ENCODE peak calls at places on chromosomes 5 and 9, in eight cellular contexts. One of them, this sample, is unnamed.
A peak's percentile ranks its signal among the peaks of the same experiment; 100 is the strongest.

GRCh38 chr5:141050622-141051525 is at the start of gene PCDHB1:
- DNase-seq in mucosa of descending colon: no peak
- DNase-seq in A673: peak; percentile 20
- DNase-seq in astrocyte: no peak
- DNase-seq in lower leg skin: no peak
- DNase-seq in mesothelial cell of epicardium: peak; percentile 43
- DNase-seq in GM20000: no peak
- DNase-seq in nephron progenitor cell: peak; percentile 16
- DNase-seq in this sample: no peak

GRCh38 chr9:93651521-93651950 is 75.2 kb downstream of the PHF2 start:
- DNase-seq in mucosa of descending colon: peak; percentile 22
- DNase-seq in A673: no peak
- DNase-seq in astrocyte: no peak
- DNase-seq in lower leg skin: peak; percentile 78
- DNase-seq in mesothelial cell of epicardium: no peak
- DNase-seq in GM20000: no peak
- DNase-seq in nephron progenitor cell: no peak
- DNase-seq in this sample: no peak

GRCh38 chr9:36485647-36486453 is 85.8 kb upstream of the RNF38 start:
- DNase-seq in mucosa of descending colon: no peak
- DNase-seq in A673: peak; percentile 27
- DNase-seq in astrocyte: no peak
- DNase-seq in lower leg skin: peak; percentile 88
- DNase-seq in mesothelial cell of epicardium: peak; percentile 42
- DNase-seq in GM20000: no peak
- DNase-seq in nephron progenitor cell: peak; percentile 9
- DNase-seq in this sample: no peak

GRCh38 chr9:91740713-91741112 is 209.3 kb downstream of the ROR2 start:
- DNase-seq in mucosa of descending colon: peak; percentile 57
- DNase-seq in A673: peak; percentile 40
- DNase-seq in astrocyte: peak; percentile 53
- DNase-seq in lower leg skin: no peak
- DNase-seq in mesothelial cell of epicardium: no peak
- DNase-seq in GM20000: no peak
- DNase-seq in nephron progenitor cell: no peak
- DNase-seq in this sample: peak; percentile 54

GRCh38 chr5:78586251-78586650 is 62.3 kb downstream of the LHFPL2 start:
- DNase-seq in mucosa of descending colon: no peak
- DNase-seq in A673: peak; percentile 35
- DNase-seq in astrocyte: peak; percentile 100
- DNase-seq in lower leg skin: no peak
- DNase-seq in mesothelial cell of epicardium: no peak
- DNase-seq in GM20000: no peak
- DNase-seq in nephron progenitor cell: no peak
- DNase-seq in this sample: no peak

GRCh38 chr9:113590991-113591898 is 127.7 kb downstream of the RGS3 start:
- DNase-seq in mucosa of descending colon: no peak
- DNase-seq in A673: peak; percentile 84
- DNase-seq in astrocyte: no peak
- DNase-seq in lower leg skin: peak; percentile 97
- DNase-seq in mesothelial cell of epicardium: peak; percentile 93
- DNase-seq in GM20000: peak; percentile 76
- DNase-seq in nephron progenitor cell: peak; percentile 91
- DNase-seq in this sample: peak; percentile 86

GRCh38 chr9:110207071-110207923 is 662 bp downstream of the C9orf152 start:
- DNase-seq in mucosa of descending colon: peak; percentile 86
- DNase-seq in A673: no peak
- DNase-seq in astrocyte: no peak
- DNase-seq in lower leg skin: no peak
- DNase-seq in mesothelial cell of epicardium: no peak
- DNase-seq in GM20000: no peak
- DNase-seq in nephron progenitor cell: no peak
- DNase-seq in this sample: no peak

GRCh38 chr9:74570879-74571512 is 73.9 kb downstream of the RORB start:
- DNase-seq in mucosa of descending colon: no peak
- DNase-seq in A673: peak; percentile 39
- DNase-seq in astrocyte: no peak
- DNase-seq in lower leg skin: no peak
- DNase-seq in mesothelial cell of epicardium: peak; percentile 40
- DNase-seq in GM20000: peak; percentile 20
- DNase-seq in nephron progenitor cell: peak; percentile 35
- DNase-seq in this sample: no peak

GRCh38 chr5:142749321-142749720 is 20.9 kb upstream of the ARHGAP26 start:
- DNase-seq in mucosa of descending colon: no peak
- DNase-seq in A673: no peak
- DNase-seq in astrocyte: peak; percentile 73
- DNase-seq in lower leg skin: no peak
- DNase-seq in mesothelial cell of epicardium: no peak
- DNase-seq in GM20000: no peak
- DNase-seq in nephron progenitor cell: no peak
- DNase-seq in this sample: no peak

GRCh38 chr5:91136271-91136670 is 246.8 kb downstream of the ARRDC3 start:
- DNase-seq in mucosa of descending colon: no peak
- DNase-seq in A673: no peak
- DNase-seq in astrocyte: peak; percentile 70
- DNase-seq in lower leg skin: no peak
- DNase-seq in mesothelial cell of epicardium: no peak
- DNase-seq in GM20000: no peak
- DNase-seq in nephron progenitor cell: no peak
- DNase-seq in this sample: no peak

GRCh38 chr5:157535042-157535865 is 40.3 kb downstream of the ADAM19 start:
- DNase-seq in mucosa of descending colon: no peak
- DNase-seq in A673: no peak
- DNase-seq in astrocyte: peak; percentile 94
- DNase-seq in lower leg skin: peak; percentile 34
- DNase-seq in mesothelial cell of epicardium: no peak
- DNase-seq in GM20000: no peak
- DNase-seq in nephron progenitor cell: no peak
- DNase-seq in this sample: no peak

DNA sequence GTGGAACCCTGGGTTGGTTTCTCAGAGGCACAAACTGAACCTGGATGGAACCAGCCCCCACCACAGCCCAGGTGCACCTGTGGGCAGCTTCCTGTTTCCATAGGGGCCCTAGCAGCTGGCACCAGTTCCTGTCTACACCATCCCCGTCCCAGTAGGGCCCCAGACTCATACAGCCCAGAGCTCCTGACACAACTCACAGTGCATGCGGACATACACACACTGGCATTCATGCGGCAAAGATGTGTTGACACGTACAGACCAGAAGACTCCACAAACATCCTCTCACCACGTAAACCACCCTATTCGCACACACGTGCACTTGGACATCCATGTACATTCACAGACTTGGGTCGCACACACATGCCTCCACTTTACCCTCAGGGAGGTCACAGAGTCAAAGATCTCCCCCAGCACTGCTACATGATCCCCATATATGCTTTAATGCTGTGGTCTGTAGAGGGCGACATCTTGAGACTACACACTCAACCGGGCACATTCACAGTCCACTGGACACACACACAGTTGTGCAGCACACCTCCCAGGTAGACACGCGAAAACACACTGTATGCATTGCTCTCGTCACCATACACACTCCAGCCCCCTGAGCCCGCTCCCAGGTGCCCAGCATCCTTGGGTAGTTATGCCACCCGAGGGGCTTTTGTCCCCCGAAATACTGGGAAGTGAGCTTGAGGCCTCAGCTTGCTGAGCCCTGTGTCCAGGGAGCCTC is 22.4 kb downstream of the CXXC5 start:
- DNase-seq in mucosa of descending colon: peak; percentile 80
- DNase-seq in A673: no peak
- DNase-seq in astrocyte: peak; percentile 68
- DNase-seq in lower leg skin: no peak
- DNase-seq in mesothelial cell of epicardium: no peak
- DNase-seq in GM20000: peak; percentile 82
- DNase-seq in nephron progenitor cell: no peak
- DNase-seq in this sample: no peak
- TF ChIP-seq CTCF in mucosa of descending colon: no peak
- TF ChIP-seq CTCF in A673: peak; percentile 45
- TF ChIP-seq CTCF in astrocyte: peak; percentile 36
- TF ChIP-seq CTCF in lower leg skin: no peak
- TF ChIP-seq CTCF in mesothelial cell of epicardium: no peak
- TF ChIP-seq CTCF in GM20000: peak; percentile 66
- TF ChIP-seq CTCF in nephron progenitor cell: no peak
- TF ChIP-seq CTCF in this sample: no peak

GRCh38 chr9:38068616-38068865 is 486 bp downstream of the SHB start:
- DNase-seq in mucosa of descending colon: no peak
- DNase-seq in A673: peak; percentile 75
- DNase-seq in astrocyte: no peak
- DNase-seq in lower leg skin: no peak
- DNase-seq in mesothelial cell of epicardium: peak; percentile 70
- DNase-seq in GM20000: peak; percentile 82
- DNase-seq in nephron progenitor cell: peak; percentile 49
- DNase-seq in this sample: no peak
- TF ChIP-seq CTCF in mucosa of descending colon: peak; percentile 34
- TF ChIP-seq CTCF in A673: no peak
- TF ChIP-seq CTCF in astrocyte: no peak
- TF ChIP-seq CTCF in lower leg skin: no peak
- TF ChIP-seq CTCF in mesothelial cell of epicardium: peak; percentile 19
- TF ChIP-seq CTCF in GM20000: peak; percentile 44
- TF ChIP-seq CTCF in nephron progenitor cell: no peak
- TF ChIP-seq CTCF in this sample: no peak

DNA sequence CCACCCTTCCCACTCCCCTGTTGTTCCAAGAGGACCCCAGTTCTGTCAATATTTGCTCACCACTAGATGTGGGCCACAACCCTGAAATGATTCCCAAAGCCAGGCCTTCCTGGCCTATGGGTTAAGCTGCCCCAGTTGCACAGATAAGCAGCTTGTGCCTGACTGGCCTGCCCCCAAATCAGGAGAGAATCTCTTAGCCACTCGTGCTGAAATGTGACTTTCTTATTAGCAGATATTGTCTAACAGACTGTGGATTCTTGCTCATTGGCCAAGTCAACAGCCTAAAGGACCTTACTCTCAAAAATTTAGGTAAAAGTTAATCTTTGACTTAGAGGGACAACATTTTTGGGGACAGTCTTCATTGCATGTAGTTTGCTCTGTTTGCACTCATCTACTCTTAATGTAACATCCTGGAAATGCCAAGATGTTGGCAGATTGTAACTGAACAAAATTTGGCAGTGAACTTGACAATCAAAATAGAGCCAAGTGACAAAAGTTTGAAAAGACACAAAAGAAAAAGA is 29.2 kb upstream of the FSD1L start:
- DNase-seq in mucosa of descending colon: no peak
- DNase-seq in A673: no peak
- DNase-seq in astrocyte: no peak
- DNase-seq in lower leg skin: no peak
- DNase-seq in mesothelial cell of epicardium: no peak
- DNase-seq in GM20000: no peak
- DNase-seq in nephron progenitor cell: no peak
- DNase-seq in this sample: no peak
- TF ChIP-seq CTCF in mucosa of descending colon: no peak
- TF ChIP-seq CTCF in A673: no peak
- TF ChIP-seq CTCF in astrocyte: no peak
- TF ChIP-seq CTCF in lower leg skin: no peak
- TF ChIP-seq CTCF in mesothelial cell of epicardium: no peak
- TF ChIP-seq CTCF in GM20000: no peak
- TF ChIP-seq CTCF in nephron progenitor cell: no peak
- TF ChIP-seq CTCF in this sample: no peak

GRCh38 chr9:128127568-128127989 is at the start of gene PTGES2:
- DNase-seq in mucosa of descending colon: peak; percentile 89
- DNase-seq in A673: peak; percentile 93
- DNase-seq in astrocyte: peak; percentile 70
- DNase-seq in lower leg skin: peak; percentile 95
- DNase-seq in mesothelial cell of epicardium: peak; percentile 79
- DNase-seq in GM20000: peak; percentile 86
- DNase-seq in nephron progenitor cell: peak; percentile 80
- DNase-seq in this sample: peak; percentile 47
- TF ChIP-seq CTCF in mucosa of descending colon: no peak
- TF ChIP-seq CTCF in A673: no peak
- TF ChIP-seq CTCF in astrocyte: no peak
- TF ChIP-seq CTCF in lower leg skin: no peak
- TF ChIP-seq CTCF in mesothelial cell of epicardium: no peak
- TF ChIP-seq CTCF in GM20000: no peak
- TF ChIP-seq CTCF in nephron progenitor cell: no peak
- TF ChIP-seq CTCF in this sample: no peak

DNA sequence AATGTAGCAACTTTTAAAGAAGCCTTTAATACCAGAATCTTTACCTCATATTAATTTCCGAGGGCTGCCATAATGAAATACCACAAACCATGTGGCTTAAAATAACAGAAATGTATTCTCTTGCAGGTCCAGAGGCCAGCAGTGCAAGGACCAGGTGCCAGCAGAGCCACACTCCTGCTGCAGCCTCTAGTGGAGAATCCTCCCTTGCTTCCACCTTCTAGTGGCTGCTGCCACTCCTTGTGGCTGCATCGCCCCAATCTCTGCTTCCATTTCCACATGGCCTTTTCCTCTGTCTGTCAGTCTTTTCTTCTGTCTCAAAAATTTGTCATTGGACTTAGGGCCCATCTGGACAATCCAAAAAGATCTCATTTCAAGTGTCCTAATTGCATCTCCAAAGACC is 401.5 kb downstream of the EFNA5 start:
- DNase-seq in mucosa of descending colon: no peak
- DNase-seq in A673: no peak
- DNase-seq in astrocyte: no peak
- DNase-seq in lower leg skin: no peak
- DNase-seq in mesothelial cell of epicardium: no peak
- DNase-seq in GM20000: no peak
- DNase-seq in nephron progenitor cell: no peak
- DNase-seq in this sample: no peak
- TF ChIP-seq CTCF in mucosa of descending colon: no peak
- TF ChIP-seq CTCF in A673: no peak
- TF ChIP-seq CTCF in astrocyte: no peak
- TF ChIP-seq CTCF in lower leg skin: no peak
- TF ChIP-seq CTCF in mesothelial cell of epicardium: no peak
- TF ChIP-seq CTCF in GM20000: no peak
- TF ChIP-seq CTCF in nephron progenitor cell: no peak
- TF ChIP-seq CTCF in this sample: no peak

GRCh38 chr5:34656001-34656699 is at the start of gene RAI14:
- DNase-seq in mucosa of descending colon: peak; percentile 72
- DNase-seq in A673: peak; percentile 62
- DNase-seq in astrocyte: peak; percentile 73
- DNase-seq in lower leg skin: peak; percentile 96
- DNase-seq in mesothelial cell of epicardium: peak; percentile 79
- DNase-seq in GM20000: peak; percentile 45
- DNase-seq in nephron progenitor cell: peak; percentile 85
- DNase-seq in this sample: peak; percentile 38
- TF ChIP-seq CTCF in mucosa of descending colon: no peak
- TF ChIP-seq CTCF in A673: no peak
- TF ChIP-seq CTCF in astrocyte: no peak
- TF ChIP-seq CTCF in lower leg skin: no peak
- TF ChIP-seq CTCF in mesothelial cell of epicardium: no peak
- TF ChIP-seq CTCF in GM20000: no peak
- TF ChIP-seq CTCF in nephron progenitor cell: no peak
- TF ChIP-seq CTCF in this sample: no peak

GRCh38 chr5:36414869-36415282 is 113.2 kb upstream of the RANBP3L start:
- DNase-seq in mucosa of descending colon: no peak
- DNase-seq in A673: peak; percentile 75
- DNase-seq in astrocyte: no peak
- DNase-seq in lower leg skin: no peak
- DNase-seq in mesothelial cell of epicardium: no peak
- DNase-seq in GM20000: no peak
- DNase-seq in nephron progenitor cell: peak; percentile 12
- DNase-seq in this sample: no peak
- TF ChIP-seq CTCF in mucosa of descending colon: peak; percentile 12
- TF ChIP-seq CTCF in A673: peak; percentile 66
- TF ChIP-seq CTCF in astrocyte: peak; percentile 45
- TF ChIP-seq CTCF in lower leg skin: no peak
- TF ChIP-seq CTCF in mesothelial cell of epicardium: peak; percentile 76
- TF ChIP-seq CTCF in GM20000: no peak
- TF ChIP-seq CTCF in nephron progenitor cell: peak; percentile 72
- TF ChIP-seq CTCF in this sample: no peak